ENCODE peak calls at places on chromosomes 5 and 9, in ten cellular contexts. H, Y, X, A, N, F, S, W, G and V are unnamed samples.

GRCh38 chr5:175616083-175616482 is 41.8 kb upstream of the HRH2 start:
- DNase-seq in H (no peak), Y (no peak), X (no peak), A (no peak), N (no peak), F (no peak), S (no peak), W (no peak), G (no peak), V (no peak)

GRCh38 chr9:130861372-130862180 is 26.5 kb downstream of the ABL1 start:
- DNase-seq in H (no peak), Y (no peak), X (no peak), A (no peak), N (no peak), F (no peak), S (no peak), W (no peak), G (no peak), V (no peak)

GRCh38 chr5:168946363-168946762 is 354.6 kb downstream of the SLIT3 start:
- DNase-seq in H (no peak), Y (no peak), X (no peak), A (no peak), N (peak), F (no peak), S (peak), W (no peak), G (no peak), V (no peak)

GRCh38 chr9:117744856-117745389 is 40.7 kb downstream of the TLR4 start:
- DNase-seq in H (peak), Y (no peak), X (no peak), A (peak), N (peak), F (no peak), S (peak), W (no peak), G (no peak), V (peak)

GRCh38 chr5:10599828-10600227 is 36.0 kb downstream of the ANKRD33B start:
- DNase-seq in H (no peak), Y (no peak), X (no peak), A (no peak), N (no peak), F (no peak), S (no peak), W (no peak), G (no peak), V (no peak)

GRCh38 chr9:126522957-126523356 is 90.8 kb upstream of the LMX1B start:
- DNase-seq in H (no peak), Y (no peak), X (no peak), A (no peak), N (peak), F (no peak), S (no peak), W (peak), G (no peak), V (no peak)

GRCh38 chr5:151592855-151593408 is 1.8 kb upstream of the FAT2 start:
- DNase-seq in H (no peak), Y (no peak), X (no peak), A (no peak), N (no peak), F (no peak), S (peak), W (no peak), G (no peak), V (peak)

GRCh38 chr9:136327313-136327971 is at the start of gene GPSM1:
- DNase-seq in H (peak), Y (no peak), X (peak), A (no peak), N (peak), F (no peak), S (peak), W (peak), G (peak), V (no peak)

GRCh38 chr5:91382530-91383026 is 539 bp downstream of the ARRDC3 start:
- DNase-seq in H (no peak), Y (peak), X (peak), A (no peak), N (peak), F (peak), S (peak), W (no peak), G (no peak), V (no peak)

GRCh38 chr5:8436919-8437318 is 568.0 kb downstream of the MTRR start:
- DNase-seq in H (no peak), Y (no peak), X (no peak), A (no peak), N (no peak), F (no peak), S (peak), W (no peak), G (no peak), V (no peak)

GRCh38 chr5:80654054-80654390 is 430 bp upstream of the MSH3 start:
- DNase-seq in H (peak), Y (no peak), X (no peak), A (no peak), N (peak), F (peak), S (peak), W (no peak), G (no peak), V (peak)

GRCh38 chr9:93761822-93762221 is 185.4 kb downstream of the PHF2 start:
- DNase-seq in H (no peak), Y (no peak), X (no peak), A (no peak), N (no peak), F (no peak), S (no peak), W (no peak), G (no peak), V (no peak)

GRCh38 chr5:143085319-143085917 is 315.2 kb downstream of the ARHGAP26 start:
- DNase-seq in H (no peak), Y (no peak), X (no peak), A (no peak), N (no peak), F (peak), S (peak), W (no peak), G (no peak), V (no peak)

GRCh38 chr5:6637022-6637421 is 3.8 kb downstream of the SRD5A1 start:
- DNase-seq in H (no peak), Y (no peak), X (no peak), A (no peak), N (no peak), F (no peak), S (no peak), W (no peak), G (no peak), V (no peak)

GRCh38 chr5:141716009-141716408 is 34.0 kb upstream of the ARAP3 start:
- DNase-seq in H (no peak), Y (no peak), X (no peak), A (no peak), N (no peak), F (no peak), S (peak), W (no peak), G (no peak), V (no peak)

GRCh38 chr5:35047785-35048404 is at the start of gene AGXT2:
- DNase-seq in H (no peak), Y (no peak), X (no peak), A (no peak), N (no peak), F (no peak), S (no peak), W (no peak), G (no peak), V (no peak)

GRCh38 chr9:2311920-2312319 is 296.8 kb downstream of the SMARCA2 start:
- DNase-seq in H (no peak), Y (no peak), X (no peak), A (no peak), N (no peak), F (no peak), S (no peak), W (no peak), G (no peak), V (no peak)

GRCh38 chr9:72315089-72315509 is 49.9 kb downstream of the ZFAND5 start:
- DNase-seq in H (no peak), Y (peak), X (no peak), A (no peak), N (peak), F (peak), S (peak), W (peak), G (no peak), V (no peak)

GRCh38 chr5:57653636-57654290 is 171.2 kb upstream of the ACTBL2 start:
- DNase-seq in H (no peak), Y (no peak), X (no peak), A (no peak), N (no peak), F (no peak), S (no peak), W (no peak), G (no peak), V (no peak)

GRCh38 chr5:145347026-145347616 is 488.0 kb downstream of the PRELID2 start:
- DNase-seq in H (no peak), Y (no peak), X (no peak), A (no peak), N (peak), F (no peak), S (peak), W (no peak), G (no peak), V (peak)

GRCh38 chr9:114033397-114034103 is 44.5 kb downstream of the AMBP start:
- DNase-seq in H (no peak), Y (no peak), X (no peak), A (no peak), N (peak), F (peak), S (peak), W (no peak), G (no peak), V (peak)

GRCh38 chr9:35756275-35756742 is 2.2 kb upstream of the MSMP start:
- DNase-seq in H (no peak), Y (peak), X (peak), A (peak), N (no peak), F (peak), S (no peak), W (peak), G (peak), V (no peak)

GRCh38 chr9:33946779-33947535 is 101.7 kb downstream of the UBAP2 start:
- DNase-seq in H (no peak), Y (no peak), X (no peak), A (no peak), N (no peak), F (no peak), S (no peak), W (no peak), G (no peak), V (no peak)

GRCh38 chr5:90421136-90421535 is 11.6 kb upstream of the CETN3 start:
- DNase-seq in H (no peak), Y (peak), X (no peak), A (no peak), N (peak), F (no peak), S (peak), W (no peak), G (no peak), V (no peak)

GRCh38 chr5:39503148-39503547 is 78.4 kb upstream of the DAB2 start:
- DNase-seq in H (no peak), Y (peak), X (no peak), A (no peak), N (peak), F (peak), S (no peak), W (no peak), G (no peak), V (no peak)

GRCh38 chr5:123438902-123439301 is 15.7 kb upstream of the CEP120 start:
- DNase-seq in H (no peak), Y (no peak), X (no peak), A (no peak), N (no peak), F (peak), S (peak), W (no peak), G (no peak), V (no peak)

GRCh38 chr5:96017951-96018350 is 56.3 kb upstream of the ELL2 start:
- DNase-seq in H (no peak), Y (no peak), X (no peak), A (no peak), N (no peak), F (no peak), S (peak), W (no peak), G (no peak), V (no peak)

GRCh38 chr5:132294728-132295504 is 722 bp downstream of the SLC22A4 start:
- DNase-seq in H (no peak), Y (peak), X (peak), A (peak), N (peak), F (peak), S (peak), W (peak), G (peak), V (no peak)